ENCODE peak calls at places on chromosomes 1 and 21, in seven cellular contexts. W is central memory CD4-positive, alpha-beta T cell; T is stimulated activated CD4-positive, alpha-beta T cell treated with anti-CD3 and anti-CD28 coated beads, Interleukin-1b, Interleukin-23, amount 100 ng/mL, for 24 hours; Y is neural progenitor cell; P is GM12865; R is NCI-H1105; S is neuronal stem cell. Q is an unnamed sample.

GRCh38 chr1:64663654-64664053 is 81.2 kb upstream of the RAVER2 start:
- DNase-seq in P (peak), T (no peak), Y (peak), W (no peak), R (no peak), S (peak), Q (peak)

GRCh38 chr1:3060601-3061551 is 8.1 kb upstream of the PRDM16 start:
- DNase-seq in Y (peak), R (no peak), W (no peak), P (no peak), T (no peak), S (no peak), Q (no peak)

GRCh38 chr21:33168886-33169285 is 60.9 kb upstream of the IFNAR2 start:
- DNase-seq in T (no peak), P (no peak), S (no peak), W (no peak), Y (no peak), R (no peak), Q (no peak)

GRCh38 chr1:8076171-8076570 is 50.1 kb upstream of the ERRFI1 start:
- DNase-seq in S (no peak), Y (no peak), R (no peak), P (no peak), W (no peak), T (no peak), Q (no peak)

GRCh38 chr1:235831148-235831547 is 35.6 kb downstream of the LYST start:
- DNase-seq in Y (no peak), P (peak), W (no peak), T (no peak), S (no peak), R (no peak), Q (no peak)

GRCh38 chr1:24198766-24199165 is 11.7 kb upstream of the IFNLR1 start:
- DNase-seq in Y (no peak), T (no peak), W (no peak), S (no peak), R (no peak), P (no peak), Q (no peak)

GRCh38 chr1:205444300-205444930 is 11.4 kb downstream of the BLACAT1 start:
- DNase-seq in T (no peak), S (no peak), Y (no peak), W (no peak), P (no peak), R (no peak), Q (no peak)

GRCh38 chr1:222631611-222632208 is 13.8 kb downstream of the MIA3 start:
- DNase-seq in T (no peak), P (no peak), Y (no peak), S (no peak), W (no peak), R (no peak), Q (no peak)

GRCh38 chr1:230807029-230807428 is 59.8 kb downstream of the CAPN9 start:
- DNase-seq in P (no peak), T (no peak), R (no peak), W (no peak), Y (no peak), S (no peak), Q (no peak)